ENCODE peak calls at places on chromosomes 16 and 17, in five cellular contexts. X is GM12878; C is gastrocnemius medialis; S is neural progenitor cell; F is naive thymus-derived CD4-positive, alpha-beta T cell. R is an unnamed sample.

GRCh38 chr16:85056211-85056748 is 28.7 kb downstream of the KIAA0513 start:
- DNase-seq in X (no peak), C (no peak), S (peak), F (peak), R (no peak)

GRCh38 chr16:73151225-73151624 is 103.3 kb upstream of the ZFHX3 start:
- DNase-seq in X (no peak), C (no peak), S (peak), F (no peak), R (no peak)

GRCh38 chr16:85124636-85125346 is 12.5 kb upstream of the CIBAR2 start:
- DNase-seq in X (no peak), C (no peak), S (no peak), F (no peak), R (no peak)

GRCh38 chr17:78717431-78717980 is 64.6 kb downstream of the CYTH1 start:
- DNase-seq in X (no peak), C (no peak), S (no peak), F (no peak), R (no peak)

GRCh38 chr17:12672944-12673343 is 7.3 kb downstream of the MYOCD start:
- DNase-seq in X (no peak), C (no peak), S (no peak), F (no peak), R (no peak)

GRCh38 chr17:50090071-50090470 is 5.1 kb upstream of the PDK2 start:
- DNase-seq in X (no peak), C (no peak), S (no peak), F (no peak), R (no peak)

GRCh38 chr17:21042434-21043295 is at the start of gene USP22:
- DNase-seq in X (no peak), C (peak), S (peak), F (no peak), R (no peak)

GRCh38 chr16:27822529-27823437 is 240.7 kb downstream of the GSG1L start:
- DNase-seq in X (no peak), C (no peak), S (no peak), F (no peak), R (peak)

GRCh38 chr16:57725976-57726375 is 9.6 kb upstream of the KATNB1 start:
- DNase-seq in X (no peak), C (no peak), S (no peak), F (no peak), R (no peak)

GRCh38 chr17:82241183-82241925 is 12.5 kb downstream of the SLC16A3 start:
- DNase-seq in X (no peak), C (peak), S (no peak), F (no peak), R (peak)

GRCh38 chr16:49834496-49835009 is 21.4 kb downstream of the ZNF423 start:
- DNase-seq in X (no peak), C (peak), S (peak), F (no peak), R (no peak)

GRCh38 chr17:661509-661908 is 53.1 kb downstream of the VPS53 start:
- DNase-seq in X (no peak), C (no peak), S (no peak), F (no peak), R (no peak)
- H3K27ac ChIP-seq in X (no peak), C (no peak), S (no peak), F (no peak), R (no peak)

GRCh38 chr17:42750730-42751356 is 6.0 kb upstream of the EZH1 start:
- DNase-seq in X (no peak), C (no peak), S (no peak), F (no peak), R (no peak)

GRCh38 chr17:42751628-42752027 is 6.8 kb upstream of the EZH1 start:
- DNase-seq in X (no peak), C (no peak), S (no peak), F (no peak), R (no peak)

GRCh38 chr17:42748202-42748905 is 3.5 kb upstream of the EZH1 start:
- DNase-seq in X (no peak), C (peak), S (no peak), F (no peak), R (no peak)

GRCh38 chr17:42744806-42745617 is at the start of gene EZH1:
- DNase-seq in X (peak), C (peak), S (peak), F (peak), R (peak)

GRCh38 chr17:42748906-42749798 is 4.3 kb upstream of the EZH1 start:
- DNase-seq in X (no peak), C (no peak), S (no peak), F (no peak), R (no peak)
- H3K27ac ChIP-seq in X (no peak), C (peak), S (no peak), F (no peak), R (peak)

DNA sequence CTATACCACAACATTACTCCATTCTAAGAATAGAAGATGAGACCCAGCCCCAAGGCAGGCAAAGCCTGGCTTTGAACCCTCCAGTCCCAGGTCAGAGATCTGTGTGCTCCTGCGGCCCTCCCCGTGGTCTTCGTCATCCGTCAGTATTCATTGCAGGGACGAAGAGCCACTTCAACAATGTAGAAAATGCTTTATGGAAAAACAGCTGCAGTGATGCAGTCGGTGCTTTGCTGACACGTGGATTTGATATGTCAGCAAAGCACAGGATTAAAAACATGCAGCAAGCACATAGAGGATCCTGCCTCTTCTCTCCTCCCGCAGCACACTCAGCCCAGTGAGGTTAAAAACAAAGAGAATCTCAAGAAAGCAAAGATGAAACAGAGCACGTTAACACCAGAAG is 117.1 kb upstream of the AXIN2 start:
- DNase-seq in X (no peak), C (no peak), S (no peak), F (no peak), R (no peak)
- H3K27ac ChIP-seq in X (no peak), C (no peak), S (no peak), F (no peak), R (no peak)

GRCh38 chr17:40314557-40314953 is 5.6 kb downstream of the RARA start:
- DNase-seq in X (no peak), C (peak), S (no peak), F (no peak), R (peak)
- H3K27ac ChIP-seq in X (no peak), C (peak), S (no peak), F (no peak), R (peak)

GRCh38 chr16:30813821-30814189 is 26.8 kb upstream of the ZNF629 start:
- DNase-seq in X (peak), C (no peak), S (no peak), F (no peak), R (no peak)
- H3K27ac ChIP-seq in X (peak), C (peak), S (no peak), F (peak), R (peak)

GRCh38 chr17:68036304-68037147 is 991 bp downstream of the KPNA2 start:
- DNase-seq in X (no peak), C (no peak), S (no peak), F (no peak), R (no peak)
- H3K27ac ChIP-seq in X (peak), C (peak), S (no peak), F (peak), R (peak)